ENCODE peak calls at places on chromosomes 7 and 10, in seven cellular contexts. K is T-helper 1 cell; W is stimulated activated CD4-positive, alpha-beta T cell treated with anti-CD3 and anti-CD28 coated beads, TNF-alpha, amount 100 ng/mL, for 24 hours; N is amniotic stem cell; E is COR-L47; X is NCI-H187; H is neural progenitor cell. I is an unnamed sample.

GRCh38 chr7:78427209-78427608 is 628.6 kb downstream of the PHTF2 start:
- DNase-seq in K (no peak), W (no peak), N (no peak), E (no peak), X (no peak), H (no peak), I (no peak)

GRCh38 chr7:70764004-70764691 is 367.8 kb upstream of the GALNT17 start:
- DNase-seq in K (no peak), W (no peak), N (no peak), E (no peak), X (no peak), H (no peak), I (no peak)

GRCh38 chr10:132363921-132364593 is 32.1 kb downstream of the LRRC27 start:
- DNase-seq in K (no peak), W (no peak), N (no peak), E (no peak), X (no peak), H (peak), I (no peak)

GRCh38 chr7:102028206-102028826 is 210.9 kb downstream of the CUX1 start:
- DNase-seq in K (no peak), W (no peak), N (no peak), E (no peak), X (no peak), H (no peak), I (no peak)

GRCh38 chr7:50531401-50531906 is 33.8 kb downstream of the DDC start:
- DNase-seq in K (no peak), W (peak), N (no peak), E (peak), X (peak), H (peak), I (no peak)

GRCh38 chr10:73875139-73875475 is 752 bp upstream of the CAMK2G start:
- DNase-seq in K (no peak), W (no peak), N (no peak), E (no peak), X (no peak), H (no peak), I (no peak)

GRCh38 chr7:112743811-112744210 is 46.4 kb downstream of the TMEM168 start:
- DNase-seq in K (no peak), W (no peak), N (no peak), E (no peak), X (no peak), H (peak), I (no peak)

GRCh38 chr7:13155188-13155587 is 467.8 kb downstream of the ARL4A start:
- DNase-seq in K (no peak), W (no peak), N (no peak), E (no peak), X (no peak), H (no peak), I (no peak)

GRCh38 chr7:116717137-116717536 is 45.1 kb downstream of the MET start:
- DNase-seq in K (no peak), W (no peak), N (no peak), E (no peak), X (no peak), H (no peak), I (no peak)

GRCh38 chr7:158572000-158572828 is 15.4 kb downstream of the PTPRN2 start:
- DNase-seq in K (no peak), W (no peak), N (no peak), E (peak), X (no peak), H (peak), I (no peak)

GRCh38 chr10:71520042-71520441 is 123.3 kb downstream of the CDH23 start:
- DNase-seq in K (no peak), W (no peak), N (no peak), E (no peak), X (no peak), H (no peak), I (no peak)

GRCh38 chr7:71868797-71869196 is 543.3 kb downstream of the CALN1 start:
- DNase-seq in K (no peak), W (no peak), N (no peak), E (no peak), X (no peak), H (no peak), I (no peak)

GRCh38 chr10:114821915-114822770 is 563 bp downstream of the FHIP2A start:
- DNase-seq in K (peak), W (no peak), N (no peak), E (peak), X (peak), H (peak), I (peak)

GRCh38 chr10:89206402-89207180 is 526 bp downstream of the CH25H start:
- DNase-seq in K (no peak), W (no peak), N (no peak), E (peak), X (no peak), H (no peak), I (no peak)

GRCh38 chr10:105758209-105758998 is 1117.3 kb downstream of the SORCS3 start:
- DNase-seq in K (no peak), W (no peak), N (no peak), E (no peak), X (no peak), H (no peak), I (no peak)

GRCh38 chr7:133355325-133355708 is 102.4 kb downstream of the EXOC4 start:
- DNase-seq in K (no peak), W (no peak), N (peak), E (no peak), X (no peak), H (no peak), I (no peak)

GRCh38 chr7:69962077-69962855 is 364.0 kb downstream of the AUTS2 start:
- DNase-seq in K (no peak), W (no peak), N (no peak), E (peak), X (peak), H (no peak), I (no peak)

GRCh38 chr7:66303454-66304160 is 98.5 kb downstream of the TPST1 start:
- DNase-seq in K (no peak), W (no peak), N (no peak), E (no peak), X (no peak), H (no peak), I (no peak)

GRCh38 chr10:117411440-117412428 is 36.5 kb upstream of the PDZD8 start:
- DNase-seq in K (no peak), W (no peak), N (no peak), E (peak), X (no peak), H (no peak), I (no peak)

GRCh38 chr10:4102802-4103344 is 317.9 kb upstream of the KLF6 start:
- DNase-seq in K (no peak), W (no peak), N (no peak), E (no peak), X (no peak), H (no peak), I (no peak)

GRCh38 chr10:131825150-131825907 is 75.5 kb upstream of the PPP2R2D start:
- DNase-seq in K (no peak), W (no peak), N (no peak), E (no peak), X (no peak), H (peak), I (no peak)

GRCh38 chr10:47354162-47354561 is 6.0 kb downstream of the RBP3 start:
- DNase-seq in K (no peak), W (no peak), N (no peak), E (no peak), X (no peak), H (no peak), I (no peak)

GRCh38 chr10:27783660-27784059 is 38.0 kb upstream of the MKX start:
- DNase-seq in K (no peak), W (peak), N (no peak), E (no peak), X (no peak), H (peak), I (no peak)

GRCh38 chr10:60964257-60965235 is 20.6 kb upstream of the RHOBTB1 start:
- DNase-seq in K (no peak), W (peak), N (peak), E (peak), X (no peak), H (peak), I (peak)

GRCh38 chr10:97597778-97598177 is 8.3 kb downstream of the C10orf62 start:
- DNase-seq in K (no peak), W (no peak), N (no peak), E (no peak), X (no peak), H (no peak), I (no peak)

GRCh38 chr10:101053516-101053915 is 8.3 kb upstream of the KAZALD1 start:
- DNase-seq in K (no peak), W (no peak), N (peak), E (no peak), X (no peak), H (no peak), I (no peak)

GRCh38 chr7:18384491-18385143 is 110.9 kb upstream of the HDAC9 start:
- DNase-seq in K (no peak), W (no peak), N (no peak), E (no peak), X (peak), H (peak), I (no peak)

GRCh38 chr10:69397972-69398371 is 18.7 kb downstream of the TACR2 start:
- DNase-seq in K (no peak), W (no peak), N (peak), E (no peak), X (no peak), H (no peak), I (no peak)

GRCh38 chr7:34445653-34446052 is 212.4 kb upstream of the NPSR1 start:
- DNase-seq in K (no peak), W (no peak), N (no peak), E (no peak), X (no peak), H (no peak), I (no peak)

GRCh38 chr7:1920266-1920681 is 250.2 kb downstream of the ELFN1 start:
- DNase-seq in K (no peak), W (no peak), N (no peak), E (no peak), X (no peak), H (no peak), I (no peak)

GRCh38 chr10:129415261-129416135 is 51.5 kb upstream of the MGMT start:
- DNase-seq in K (no peak), W (no peak), N (no peak), E (no peak), X (no peak), H (no peak), I (no peak)

GRCh38 chr7:139035588-139036353 is at the start of gene ZC3HAV1L:
- DNase-seq in K (no peak), W (peak), N (no peak), E (peak), X (no peak), H (peak), I (no peak)

GRCh38 chr7:55420535-55420934 is 55.4 kb downstream of the LANCL2 start:
- DNase-seq in K (no peak), W (no peak), N (no peak), E (no peak), X (no peak), H (no peak), I (no peak)

GRCh38 chr7:47241112-47242065 is 340.5 kb downstream of the TNS3 start:
- DNase-seq in K (no peak), W (no peak), N (no peak), E (no peak), X (no peak), H (no peak), I (no peak)

GRCh38 chr10:130428936-130429335 is 292.7 kb downstream of the GLRX3 start:
- DNase-seq in K (no peak), W (no peak), N (no peak), E (no peak), X (no peak), H (no peak), I (no peak)

GRCh38 chr10:76721891-76722505 is 915.6 kb downstream of the KCNMA1 start:
- DNase-seq in K (no peak), W (no peak), N (no peak), E (no peak), X (no peak), H (no peak), I (no peak)

GRCh38 chr10:90148121-90148855 is 446.9 kb downstream of the KIF20B start:
- DNase-seq in K (no peak), W (no peak), N (peak), E (peak), X (no peak), H (peak), I (no peak)

GRCh38 chr10:839550-840205 is 91.8 kb downstream of the LARP4B start:
- DNase-seq in K (no peak), W (no peak), N (no peak), E (no peak), X (no peak), H (no peak), I (no peak)

GRCh38 chr7:156473476-156474240 is 166.9 kb upstream of the RNF32 start:
- DNase-seq in K (no peak), W (peak), N (no peak), E (peak), X (peak), H (peak), I (no peak)

GRCh38 chr7:112497481-112497880 is 16.7 kb downstream of the LSMEM1 start:
- DNase-seq in K (no peak), W (no peak), N (no peak), E (no peak), X (no peak), H (no peak), I (no peak)

I was measured in anterior cingulate cortex.